ENCODE peak calls at places on chromosomes 6 and 20, in five cellular contexts. X, L, T, K and U are unnamed samples.

GRCh38 chr6:106872044-106872443 is 102.5 kb downstream of the CD24 start:
- DNase-seq in X (peak; percentile 66), L (no peak), T (no peak), K (no peak), U (no peak)

GRCh38 chr6:125233216-125233615 is 68.6 kb downstream of the HDDC2 start:
- DNase-seq in X (no peak), L (no peak), T (no peak), K (no peak), U (no peak)

GRCh38 chr20:33812673-33813462 is 1.7 kb downstream of the CHMP4B start:
- DNase-seq in X (peak; percentile 33), L (no peak), T (no peak), K (peak; percentile 62), U (peak; percentile 57)

GRCh38 chr20:38986663-38987062 is 24.5 kb downstream of the DHX35 start:
- DNase-seq in X (no peak), L (no peak), T (no peak), K (no peak), U (no peak)

GRCh38 chr6:142856857-142857608 is 87.9 kb downstream of the HIVEP2 start:
- DNase-seq in X (no peak), L (no peak), T (no peak), K (no peak), U (no peak)

GRCh38 chr6:163352011-163352685 is 62.4 kb upstream of the QKI start:
- DNase-seq in X (no peak), L (no peak), T (no peak), K (no peak), U (peak; percentile 14)

GRCh38 chr20:45817652-45818194 is 5.3 kb downstream of the UBE2C start:
- DNase-seq in X (no peak), L (no peak), T (no peak), K (no peak), U (no peak)

GRCh38 chr6:28489366-28490190 is 26.0 kb downstream of the GPX6 start:
- DNase-seq in X (peak; percentile 64), L (peak; percentile 77), T (peak; percentile 62), K (peak; percentile 98), U (no peak)

GRCh38 chr20:50242178-50242514 is 51.5 kb downstream of the CEBPB start:
- DNase-seq in X (no peak), L (no peak), T (no peak), K (no peak), U (no peak)

GRCh38 chr20:21149344-21149743 is 23.5 kb downstream of the KIZ start:
- DNase-seq in X (no peak), L (no peak), T (no peak), K (no peak), U (no peak)

GRCh38 chr20:41169184-41169690 is 31.9 kb downstream of the PLCG1 start:
- DNase-seq in X (no peak), L (no peak), T (no peak), K (no peak), U (no peak)

GRCh38 chr20:14065774-14066173 is 70.5 kb downstream of the MACROD2 start:
- DNase-seq in X (no peak), L (no peak), T (no peak), K (no peak), U (no peak)

GRCh38 chr6:160919713-160920112 is 71.9 kb upstream of the MAP3K4 start:
- DNase-seq in X (no peak), L (no peak), T (no peak), K (no peak), U (no peak)

GRCh38 chr6:73955800-73956199 is 259.8 kb downstream of the CD109 start:
- DNase-seq in X (no peak), L (no peak), T (no peak), K (no peak), U (no peak)

GRCh38 chr20:62405108-62405980 is 1.7 kb downstream of the CABLES2 start:
- DNase-seq in X (peak; percentile 87), L (no peak), T (no peak), K (peak; percentile 64), U (peak; percentile 72)

GRCh38 chr6:101747711-101748110 is 354.2 kb downstream of the GRIK2 start:
- DNase-seq in X (peak; percentile 13), L (no peak), T (no peak), K (no peak), U (no peak)

GRCh38 chr6:3981917-3982316 is 97.0 kb downstream of the FAM217A start:
- DNase-seq in X (no peak), L (no peak), T (no peak), K (no peak), U (no peak)

GRCh38 chr6:114558153-114558552 is 215.3 kb upstream of the HS3ST5 start:
- DNase-seq in X (peak; percentile 40), L (no peak), T (no peak), K (no peak), U (no peak)

GRCh38 chr6:99814230-99814928 is 179.6 kb downstream of the MCHR2 start:
- DNase-seq in X (no peak), L (no peak), T (no peak), K (no peak), U (no peak)

GRCh38 chr6:71107935-71108420 is 151.1 kb upstream of the B3GAT2 start:
- DNase-seq in X (no peak), L (no peak), T (peak; percentile 3), K (no peak), U (no peak)

DNA sequence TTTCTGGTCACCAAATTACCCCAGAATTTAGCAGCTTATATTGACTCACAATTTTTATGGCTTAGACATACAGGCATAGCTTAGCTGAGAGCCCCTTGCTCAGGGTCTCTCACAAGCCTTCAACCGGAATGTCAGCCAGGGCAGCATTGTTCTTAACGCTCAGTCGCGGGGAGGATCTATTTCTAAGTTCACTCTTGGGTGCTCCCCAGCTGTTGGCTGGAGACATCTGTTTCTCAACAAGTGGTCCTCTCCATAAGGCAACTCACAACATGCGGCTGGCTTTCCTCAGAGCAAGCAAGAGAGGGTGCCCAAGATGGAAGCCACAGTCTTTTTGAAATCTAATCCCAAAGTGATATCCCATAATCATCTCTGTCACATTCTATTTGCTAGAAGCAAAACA is 46.6 kb downstream of the SLX4IP start:
- DNase-seq in X (no peak), L (no peak), T (no peak), K (no peak), U (no peak)
- TF ChIP-seq JUND in X (no peak), L (no peak), T (no peak), K (no peak), U (no peak)

DNA sequence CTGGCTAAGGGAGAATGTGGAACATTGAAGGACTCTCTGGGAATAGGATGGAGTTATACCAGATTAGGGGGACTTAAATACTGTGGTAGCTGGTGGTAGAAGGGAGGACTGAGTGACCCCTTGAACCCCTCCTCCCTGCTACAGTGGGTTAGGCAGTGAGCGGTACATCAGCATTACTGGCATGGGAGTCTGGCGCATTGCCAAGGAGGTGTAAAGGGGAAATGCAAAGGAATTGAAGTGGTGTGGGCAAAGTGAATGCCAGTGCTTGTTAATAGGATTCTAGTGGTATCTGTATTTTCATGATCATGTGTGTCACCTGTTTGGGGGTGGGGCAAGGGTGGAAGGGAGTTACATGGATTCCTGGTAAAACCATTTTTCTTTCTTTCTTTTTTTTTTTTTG is 60.1 kb downstream of the GFRA4 start:
- DNase-seq in X (no peak), L (no peak), T (no peak), K (no peak), U (no peak)
- TF ChIP-seq JUND in X (no peak), L (no peak), T (no peak), K (no peak), U (no peak)

GRCh38 chr6:1868561-1869261 is 259.0 kb downstream of the FOXC1 start:
- DNase-seq in X (no peak), L (no peak), T (no peak), K (no peak), U (no peak)
- TF ChIP-seq JUND in X (no peak), L (no peak), T (no peak), K (no peak), U (no peak)

DNA sequence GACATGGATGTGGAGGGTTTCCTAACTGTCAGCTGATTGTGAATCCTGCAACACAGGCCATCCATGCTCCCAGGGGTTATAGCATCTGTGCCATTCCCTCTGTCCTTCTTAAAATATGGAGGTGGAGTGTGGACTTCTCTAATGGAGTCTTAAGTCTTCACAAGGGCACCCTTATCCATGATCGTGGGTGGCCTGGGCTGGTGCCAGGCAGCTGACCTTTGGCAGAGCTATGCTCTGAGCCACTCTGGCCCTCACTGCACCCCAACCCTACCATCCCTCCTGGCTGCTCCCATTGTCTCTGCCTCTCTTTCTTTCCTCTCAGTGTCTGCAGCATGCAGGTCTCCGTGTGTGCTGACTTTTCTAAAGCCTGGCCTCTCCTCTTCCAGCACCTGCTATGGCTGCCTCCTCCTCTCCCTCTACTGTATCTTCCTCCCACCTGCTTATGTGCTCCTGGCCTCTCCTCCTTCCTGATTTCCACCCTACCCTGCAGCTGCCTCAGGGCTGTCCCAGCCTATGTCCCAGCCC is 11.2 kb upstream of the PCMTD2 start:
- DNase-seq in X (no peak), L (no peak), T (no peak), K (no peak), U (no peak)
- TF ChIP-seq JUND in X (no peak), L (no peak), T (no peak), K (no peak), U (no peak)

GRCh38 chr6:168188974-168189678 is 110.1 kb upstream of the FRMD1 start:
- DNase-seq in X (no peak), L (no peak), T (no peak), K (no peak), U (no peak)
- TF ChIP-seq JUND in X (no peak), L (no peak), T (no peak), K (no peak), U (no peak)

GRCh38 chr6:137451926-137452325 is 42.3 kb downstream of the OLIG3 start:
- DNase-seq in X (no peak), L (no peak), T (no peak), K (no peak), U (no peak)

GRCh38 chr6:137452331-137452894 is 41.8 kb downstream of the OLIG3 start:
- DNase-seq in X (no peak), L (no peak), T (no peak), K (no peak), U (no peak)
- TF ChIP-seq JUND in X (no peak), L (no peak), T (no peak), K (no peak), U (no peak)

GRCh38 chr6:155378284-155378683 is 64.0 kb upstream of the TFB1M start:
- DNase-seq in X (no peak), L (no peak), T (no peak), K (no peak), U (no peak)
- TF ChIP-seq JUND in X (no peak), L (no peak), T (no peak), K (no peak), U (no peak)

GRCh38 chr6:83978324-83978734 is 55.2 kb upstream of the MRAP2 start:
- DNase-seq in X (no peak), L (no peak), T (no peak), K (peak; percentile 47), U (no peak)
- TF ChIP-seq JUND in X (no peak), L (no peak), T (no peak), K (no peak), U (no peak)